ENCODE peak calls at places on chromosomes 5 and 9, in five cellular contexts. One of them, this sample, is unnamed.

GRCh38 chr9:105438136-105438839 is 9.5 kb upstream of the FSD1L start:
- DNase-seq in pancreas: no peak
- DNase-seq in posterior vena cava: no peak
- DNase-seq in mammary epithelial cell: no peak
- DNase-seq in stimulated activated CD4-positive, alpha-beta T cell treated with anti-CD3 and anti-CD28 coated beads, Interleukin-2, amount 100 ng/mL, for 48 hours: no peak
- DNase-seq in this sample: no peak

GRCh38 chr9:71355884-71356283 is 234.5 kb upstream of the TRPM3 start:
- DNase-seq in stimulated activated CD4-positive, alpha-beta T cell treated with anti-CD3 and anti-CD28 coated beads, Interleukin-2, amount 100 ng/mL, for 48 hours: no peak
- DNase-seq in pancreas: no peak
- DNase-seq in posterior vena cava: no peak
- DNase-seq in mammary epithelial cell: no peak
- DNase-seq in this sample: no peak

GRCh38 chr5:173907686-173908371 is 19.7 kb downstream of the CPEB4 start:
- DNase-seq in stimulated activated CD4-positive, alpha-beta T cell treated with anti-CD3 and anti-CD28 coated beads, Interleukin-2, amount 100 ng/mL, for 48 hours: no peak
- DNase-seq in pancreas: no peak
- DNase-seq in posterior vena cava: no peak
- DNase-seq in mammary epithelial cell: no peak
- DNase-seq in this sample: no peak

GRCh38 chr9:132973713-132974112 is 4.8 kb upstream of the GFI1B start:
- DNase-seq in pancreas: no peak
- DNase-seq in stimulated activated CD4-positive, alpha-beta T cell treated with anti-CD3 and anti-CD28 coated beads, Interleukin-2, amount 100 ng/mL, for 48 hours: no peak
- DNase-seq in posterior vena cava: no peak
- DNase-seq in mammary epithelial cell: no peak
- DNase-seq in this sample: no peak

GRCh38 chr9:134259708-134260107 is 66.5 kb upstream of the RXRA start:
- DNase-seq in posterior vena cava: no peak
- DNase-seq in mammary epithelial cell: no peak
- DNase-seq in pancreas: no peak
- DNase-seq in stimulated activated CD4-positive, alpha-beta T cell treated with anti-CD3 and anti-CD28 coated beads, Interleukin-2, amount 100 ng/mL, for 48 hours: no peak
- DNase-seq in this sample: no peak

GRCh38 chr9:11962327-11962726 is 730.9 kb upstream of the TYRP1 start:
- DNase-seq in posterior vena cava: no peak
- DNase-seq in mammary epithelial cell: no peak
- DNase-seq in pancreas: no peak
- DNase-seq in stimulated activated CD4-positive, alpha-beta T cell treated with anti-CD3 and anti-CD28 coated beads, Interleukin-2, amount 100 ng/mL, for 48 hours: no peak
- DNase-seq in this sample: no peak

GRCh38 chr9:16544842-16545241 is 325.6 kb downstream of the BNC2 start:
- DNase-seq in mammary epithelial cell: no peak
- DNase-seq in posterior vena cava: no peak
- DNase-seq in stimulated activated CD4-positive, alpha-beta T cell treated with anti-CD3 and anti-CD28 coated beads, Interleukin-2, amount 100 ng/mL, for 48 hours: no peak
- DNase-seq in pancreas: no peak
- DNase-seq in this sample: no peak

GRCh38 chr5:97142521-97143254 is at the start of gene LIX1:
- DNase-seq in pancreas: no peak
- DNase-seq in stimulated activated CD4-positive, alpha-beta T cell treated with anti-CD3 and anti-CD28 coated beads, Interleukin-2, amount 100 ng/mL, for 48 hours: no peak
- DNase-seq in posterior vena cava: no peak
- DNase-seq in mammary epithelial cell: peak
- DNase-seq in this sample: no peak

GRCh38 chr9:112002131-112002846 is 105.7 kb downstream of the UGCG start:
- DNase-seq in pancreas: no peak
- DNase-seq in stimulated activated CD4-positive, alpha-beta T cell treated with anti-CD3 and anti-CD28 coated beads, Interleukin-2, amount 100 ng/mL, for 48 hours: no peak
- DNase-seq in posterior vena cava: no peak
- DNase-seq in mammary epithelial cell: no peak
- DNase-seq in this sample: no peak

GRCh38 chr5:36575367-36575781 is 31.0 kb upstream of the SLC1A3 start:
- DNase-seq in posterior vena cava: no peak
- DNase-seq in pancreas: no peak
- DNase-seq in stimulated activated CD4-positive, alpha-beta T cell treated with anti-CD3 and anti-CD28 coated beads, Interleukin-2, amount 100 ng/mL, for 48 hours: no peak
- DNase-seq in mammary epithelial cell: peak
- DNase-seq in this sample: no peak

GRCh38 chr9:96447406-96447805 is 2.6 kb upstream of the HABP4 start:
- DNase-seq in posterior vena cava: no peak
- DNase-seq in stimulated activated CD4-positive, alpha-beta T cell treated with anti-CD3 and anti-CD28 coated beads, Interleukin-2, amount 100 ng/mL, for 48 hours: no peak
- DNase-seq in mammary epithelial cell: no peak
- DNase-seq in pancreas: no peak
- DNase-seq in this sample: no peak

GRCh38 chr5:93430139-93430538 is 150.9 kb downstream of the NR2F1-AS1 start:
- DNase-seq in stimulated activated CD4-positive, alpha-beta T cell treated with anti-CD3 and anti-CD28 coated beads, Interleukin-2, amount 100 ng/mL, for 48 hours: no peak
- DNase-seq in posterior vena cava: no peak
- DNase-seq in mammary epithelial cell: no peak
- DNase-seq in pancreas: no peak
- DNase-seq in this sample: no peak